ENCODE peak calls at places on chromosomes 5 and 9, in four cellular contexts. One of them, this sample, is unnamed.

GRCh38 chr5:120454094-120454798 is 9.9 kb upstream of the PRR16 start:
- DNase-seq in GM03348: peak
- DNase-seq in activated naive CD4-positive, alpha-beta T cell treated with anti-CD3 and anti-CD28 coated beads, Interleukin-2, amount 50 U/mL, for 72 hours: no peak
- DNase-seq in WTC11: no peak
- DNase-seq in this sample: peak

GRCh38 chr5:9222054-9222738 is 323.7 kb downstream of the SEMA5A start:
- DNase-seq in activated naive CD4-positive, alpha-beta T cell treated with anti-CD3 and anti-CD28 coated beads, Interleukin-2, amount 50 U/mL, for 72 hours: no peak
- DNase-seq in GM03348: no peak
- DNase-seq in WTC11: peak
- DNase-seq in this sample: no peak

GRCh38 chr5:55855509-55855908 is 4.4 kb downstream of the IL31RA start:
- DNase-seq in GM03348: no peak
- DNase-seq in activated naive CD4-positive, alpha-beta T cell treated with anti-CD3 and anti-CD28 coated beads, Interleukin-2, amount 50 U/mL, for 72 hours: no peak
- DNase-seq in WTC11: no peak
- DNase-seq in this sample: no peak

GRCh38 chr9:14180077-14180941 is 133.6 kb downstream of the NFIB start:
- DNase-seq in activated naive CD4-positive, alpha-beta T cell treated with anti-CD3 and anti-CD28 coated beads, Interleukin-2, amount 50 U/mL, for 72 hours: no peak
- DNase-seq in GM03348: no peak
- DNase-seq in WTC11: no peak
- DNase-seq in this sample: peak

GRCh38 chr5:141841376-141841775 is 36.8 kb downstream of the PCDH1 start:
- DNase-seq in GM03348: no peak
- DNase-seq in activated naive CD4-positive, alpha-beta T cell treated with anti-CD3 and anti-CD28 coated beads, Interleukin-2, amount 50 U/mL, for 72 hours: no peak
- DNase-seq in WTC11: no peak
- DNase-seq in this sample: no peak

GRCh38 chr9:79028101-79028500 is 543.7 kb upstream of the TLE4 start:
- DNase-seq in activated naive CD4-positive, alpha-beta T cell treated with anti-CD3 and anti-CD28 coated beads, Interleukin-2, amount 50 U/mL, for 72 hours: no peak
- DNase-seq in GM03348: peak
- DNase-seq in WTC11: no peak
- DNase-seq in this sample: peak

GRCh38 chr9:126343271-126343700 is 16.7 kb downstream of the MVB12B start:
- DNase-seq in WTC11: no peak
- DNase-seq in GM03348: no peak
- DNase-seq in activated naive CD4-positive, alpha-beta T cell treated with anti-CD3 and anti-CD28 coated beads, Interleukin-2, amount 50 U/mL, for 72 hours: no peak
- DNase-seq in this sample: no peak

GRCh38 chr5:96651047-96651446 is 11.1 kb upstream of the CAST start:
- DNase-seq in activated naive CD4-positive, alpha-beta T cell treated with anti-CD3 and anti-CD28 coated beads, Interleukin-2, amount 50 U/mL, for 72 hours: no peak
- DNase-seq in WTC11: no peak
- DNase-seq in GM03348: no peak
- DNase-seq in this sample: no peak

GRCh38 chr5:125120012-125120411 is 373.6 kb upstream of the ZNF608 start:
- DNase-seq in WTC11: no peak
- DNase-seq in GM03348: no peak
- DNase-seq in activated naive CD4-positive, alpha-beta T cell treated with anti-CD3 and anti-CD28 coated beads, Interleukin-2, amount 50 U/mL, for 72 hours: no peak
- DNase-seq in this sample: no peak

GRCh38 chr5:90144625-90145327 is 264.8 kb downstream of the CETN3 start:
- DNase-seq in GM03348: no peak
- DNase-seq in activated naive CD4-positive, alpha-beta T cell treated with anti-CD3 and anti-CD28 coated beads, Interleukin-2, amount 50 U/mL, for 72 hours: no peak
- DNase-seq in WTC11: no peak
- DNase-seq in this sample: peak

GRCh38 chr5:94481059-94481458 is 137.3 kb downstream of the KIAA0825 start:
- DNase-seq in activated naive CD4-positive, alpha-beta T cell treated with anti-CD3 and anti-CD28 coated beads, Interleukin-2, amount 50 U/mL, for 72 hours: no peak
- DNase-seq in WTC11: no peak
- DNase-seq in GM03348: no peak
- DNase-seq in this sample: no peak

GRCh38 chr5:130164966-130165365 is 260.7 kb downstream of the CHSY3 start:
- DNase-seq in WTC11: no peak
- DNase-seq in activated naive CD4-positive, alpha-beta T cell treated with anti-CD3 and anti-CD28 coated beads, Interleukin-2, amount 50 U/mL, for 72 hours: no peak
- DNase-seq in GM03348: no peak
- DNase-seq in this sample: peak

GRCh38 chr9:137070201-137070905 is at the start of gene SAPCD2:
- DNase-seq in activated naive CD4-positive, alpha-beta T cell treated with anti-CD3 and anti-CD28 coated beads, Interleukin-2, amount 50 U/mL, for 72 hours: peak
- DNase-seq in WTC11: peak
- DNase-seq in GM03348: peak
- DNase-seq in this sample: peak

GRCh38 chr5:172610643-172611042 is 30.4 kb upstream of the NEURL1B start:
- DNase-seq in WTC11: no peak
- DNase-seq in GM03348: no peak
- DNase-seq in activated naive CD4-positive, alpha-beta T cell treated with anti-CD3 and anti-CD28 coated beads, Interleukin-2, amount 50 U/mL, for 72 hours: no peak
- DNase-seq in this sample: no peak

GRCh38 chr9:69945671-69946141 is 97.9 kb upstream of the MAMDC2 start:
- DNase-seq in activated naive CD4-positive, alpha-beta T cell treated with anti-CD3 and anti-CD28 coated beads, Interleukin-2, amount 50 U/mL, for 72 hours: no peak
- DNase-seq in WTC11: no peak
- DNase-seq in GM03348: peak
- DNase-seq in this sample: peak

GRCh38 chr5:24633705-24634325 is 11.0 kb downstream of the CDH10 start:
- DNase-seq in GM03348: peak
- DNase-seq in WTC11: no peak
- DNase-seq in activated naive CD4-positive, alpha-beta T cell treated with anti-CD3 and anti-CD28 coated beads, Interleukin-2, amount 50 U/mL, for 72 hours: no peak
- DNase-seq in this sample: peak

GRCh38 chr5:142767925-142768324 is 2.3 kb upstream of the ARHGAP26 start:
- DNase-seq in activated naive CD4-positive, alpha-beta T cell treated with anti-CD3 and anti-CD28 coated beads, Interleukin-2, amount 50 U/mL, for 72 hours: no peak
- DNase-seq in WTC11: no peak
- DNase-seq in GM03348: no peak
- DNase-seq in this sample: no peak

GRCh38 chr5:177355162-177355867 is 2.4 kb upstream of the RGS14 start:
- DNase-seq in GM03348: no peak
- DNase-seq in WTC11: no peak
- DNase-seq in activated naive CD4-positive, alpha-beta T cell treated with anti-CD3 and anti-CD28 coated beads, Interleukin-2, amount 50 U/mL, for 72 hours: no peak
- DNase-seq in this sample: no peak

GRCh38 chr5:173012882-173013281 is 29.3 kb downstream of the ATP6V0E1 start:
- DNase-seq in GM03348: no peak
- DNase-seq in activated naive CD4-positive, alpha-beta T cell treated with anti-CD3 and anti-CD28 coated beads, Interleukin-2, amount 50 U/mL, for 72 hours: no peak
- DNase-seq in WTC11: no peak
- DNase-seq in this sample: no peak

GRCh38 chr5:12399868-12400267 is 495.6 kb upstream of the CTNND2 start:
- DNase-seq in WTC11: no peak
- DNase-seq in GM03348: no peak
- DNase-seq in activated naive CD4-positive, alpha-beta T cell treated with anti-CD3 and anti-CD28 coated beads, Interleukin-2, amount 50 U/mL, for 72 hours: no peak
- DNase-seq in this sample: no peak

GRCh38 chr5:175797521-175798038 is 73.8 kb upstream of the CPLX2 start:
- DNase-seq in activated naive CD4-positive, alpha-beta T cell treated with anti-CD3 and anti-CD28 coated beads, Interleukin-2, amount 50 U/mL, for 72 hours: no peak
- DNase-seq in GM03348: no peak
- DNase-seq in WTC11: peak
- DNase-seq in this sample: no peak

GRCh38 chr5:21680196-21680595 is 1172.9 kb downstream of the CDH12 start:
- DNase-seq in activated naive CD4-positive, alpha-beta T cell treated with anti-CD3 and anti-CD28 coated beads, Interleukin-2, amount 50 U/mL, for 72 hours: no peak
- DNase-seq in GM03348: peak
- DNase-seq in WTC11: no peak
- DNase-seq in this sample: peak

GRCh38 chr5:9284272-9284671 is 261.6 kb downstream of the SEMA5A start:
- DNase-seq in activated naive CD4-positive, alpha-beta T cell treated with anti-CD3 and anti-CD28 coated beads, Interleukin-2, amount 50 U/mL, for 72 hours: no peak
- DNase-seq in GM03348: no peak
- DNase-seq in WTC11: no peak
- DNase-seq in this sample: peak

GRCh38 chr9:126501383-126502331 is 112.1 kb upstream of the LMX1B start:
- DNase-seq in WTC11: no peak
- DNase-seq in GM03348: no peak
- DNase-seq in activated naive CD4-positive, alpha-beta T cell treated with anti-CD3 and anti-CD28 coated beads, Interleukin-2, amount 50 U/mL, for 72 hours: no peak
- DNase-seq in this sample: no peak

GRCh38 chr9:27145143-27145542 is 36.1 kb downstream of the TEK start:
- DNase-seq in GM03348: no peak
- DNase-seq in activated naive CD4-positive, alpha-beta T cell treated with anti-CD3 and anti-CD28 coated beads, Interleukin-2, amount 50 U/mL, for 72 hours: no peak
- DNase-seq in WTC11: no peak
- DNase-seq in this sample: no peak

GRCh38 chr9:14031015-14031414 is 282.9 kb downstream of the NFIB start:
- DNase-seq in GM03348: no peak
- DNase-seq in WTC11: peak
- DNase-seq in activated naive CD4-positive, alpha-beta T cell treated with anti-CD3 and anti-CD28 coated beads, Interleukin-2, amount 50 U/mL, for 72 hours: no peak
- DNase-seq in this sample: peak

This sample was measured in adipocyte.